ENCODE peak calls at places on chromosomes 7 and 10, in ten cellular contexts. X is left kidney; H is activated T-helper 1 cell treated with Interleukin-2 at 50 U/mL for 16 hours; C is thyroid gland; I is GM23338; Y is PC-3; W is hippocampal formation; A is NCI-H524 treated with DMSO at 0.1 percent for 48 hours; J is colonic mucosa; O is stimulated activated CD4-positive, alpha-beta T cell treated with anti-CD3 and anti-CD28 coated beads, Interleukin-1b, Interleukin-23, amount 100 ng/mL, for 1 hour. P is an unnamed sample.

GRCh38 chr10:100038561-100039071 is 28.9 kb upstream of the DNMBP start:
- DNase-seq in O (no peak), I (no peak), H (no peak), X (no peak), C (no peak), Y (peak; percentile 34), J (peak; percentile 52), W (no peak), A (no peak), P (peak; percentile 50)

GRCh38 chr10:3028444-3028843 is 38.9 kb upstream of the PFKP start:
- DNase-seq in X (peak; percentile 21), Y (no peak), H (no peak), C (no peak), A (no peak), W (no peak), J (no peak), O (no peak), I (no peak), P (no peak)

GRCh38 chr10:121243003-121243898 is 355.0 kb downstream of the FGFR2 start:
- DNase-seq in W (no peak), X (no peak), O (no peak), I (no peak), H (no peak), C (peak; percentile 29), Y (no peak), J (no peak), A (no peak), P (no peak)

GRCh38 chr7:156515911-156516790 is 124.4 kb upstream of the RNF32 start:
- DNase-seq in O (no peak), C (no peak), J (peak; percentile 56), Y (no peak), H (no peak), W (no peak), A (no peak), I (no peak), X (peak; percentile 87), P (no peak)

GRCh38 chr10:103333934-103334520 is 16.9 kb downstream of the PCGF6 start:
- DNase-seq in C (no peak), X (peak; percentile 29), J (no peak), O (no peak), A (no peak), W (peak; percentile 5), H (no peak), I (peak; percentile 39), Y (peak; percentile 58), P (peak; percentile 6)

GRCh38 chr10:28940158-28940888 is 263.0 kb downstream of the BAMBI start:
- DNase-seq in W (no peak), I (no peak), C (no peak), O (no peak), J (no peak), Y (no peak), A (no peak), H (no peak), X (peak; percentile 57), P (peak; percentile 26)

GRCh38 chr7:107049971-107050532 is 5.5 kb downstream of the PRKAR2B start:
- DNase-seq in O (no peak), X (no peak), W (no peak), J (no peak), A (no peak), I (no peak), H (no peak), C (no peak), Y (no peak), P (no peak)

GRCh38 chr10:96850825-96851224 is 18.7 kb downstream of the LCOR start:
- DNase-seq in J (no peak), O (no peak), W (no peak), A (no peak), Y (peak; percentile 47), X (no peak), I (no peak), C (no peak), H (no peak), P (peak; percentile 42)

GRCh38 chr10:119222531-119222930 is 15.2 kb downstream of the GRK5 start:
- DNase-seq in H (no peak), X (peak; percentile 51), J (no peak), Y (no peak), W (no peak), A (no peak), I (no peak), C (no peak), O (no peak), P (no peak)

GRCh38 chr7:116496653-116497052 is 2.9 kb upstream of the CAV2 start:
- DNase-seq in O (no peak), Y (no peak), X (no peak), H (no peak), W (no peak), J (no peak), I (no peak), A (no peak), C (no peak), P (no peak)

GRCh38 chr10:96047004-96047649 is 3.7 kb downstream of the CCNJ start:
- DNase-seq in O (no peak), I (no peak), C (no peak), X (no peak), H (no peak), A (no peak), W (no peak), J (no peak), Y (no peak), P (peak; percentile 16)

GRCh38 chr10:70528726-70529362 is 50.3 kb downstream of the PALD1 start:
- DNase-seq in X (peak; percentile 81), O (no peak), Y (peak; percentile 87), J (no peak), W (no peak), H (no peak), I (peak; percentile 78), A (no peak), C (no peak), P (peak; percentile 85)

GRCh38 chr10:97651773-97652172 is 11.3 kb downstream of the PI4K2A start:
- DNase-seq in W (no peak), O (no peak), I (no peak), H (no peak), X (no peak), Y (peak; percentile 96), C (no peak), A (no peak), J (no peak), P (peak; percentile 15)

GRCh38 chr10:70682920-70683600 is 10.8 kb downstream of the ADAMTS14 start:
- DNase-seq in O (no peak), X (no peak), W (no peak), Y (no peak), A (no peak), J (no peak), I (no peak), H (no peak), C (no peak), P (no peak)

GRCh38 chr7:105808703-105809590 is 67.5 kb downstream of the ATXN7L1 start:
- DNase-seq in Y (peak; percentile 85), X (no peak), J (peak; percentile 62), A (no peak), I (no peak), H (peak; percentile 56), C (no peak), W (no peak), O (peak; percentile 57), P (no peak)

GRCh38 chr10:100100651-100101525 is 19.2 kb upstream of the CPN1 start:
- DNase-seq in Y (peak; percentile 55), W (no peak), J (no peak), H (no peak), O (no peak), A (no peak), X (peak; percentile 17), C (no peak), I (peak; percentile 59), P (peak; percentile 67)

GRCh38 chr7:20191044-20191867 is 25.9 kb downstream of the MACC1 start:
- DNase-seq in O (no peak), W (no peak), H (no peak), X (no peak), I (no peak), Y (no peak), C (no peak), A (no peak), J (no peak), P (peak; percentile 24)

GRCh38 chr7:33722383-33723096 is 182.8 kb upstream of the BMPER start:
- DNase-seq in C (no peak), O (no peak), X (peak; percentile 92), Y (peak; percentile 90), I (no peak), H (no peak), J (peak; percentile 12), A (peak; percentile 42), W (no peak), P (peak; percentile 99)

GRCh38 chr7:102933763-102934162 is 21.0 kb downstream of the LRRC17 start:
- DNase-seq in C (peak; percentile 15), J (peak; percentile 33), Y (no peak), X (peak; percentile 82), H (no peak), I (peak; percentile 82), A (no peak), O (no peak), W (no peak), P (peak; percentile 82)

GRCh38 chr7:51141451-51141971 is 175.1 kb downstream of the COBL start:
- DNase-seq in X (peak; percentile 58), W (peak; percentile 57), C (no peak), Y (peak; percentile 60), O (no peak), A (no peak), J (no peak), I (peak; percentile 75), H (no peak), P (peak; percentile 76)

GRCh38 chr10:73827346-73828089 is 16.1 kb upstream of the NDST2 start:
- DNase-seq in W (no peak), H (no peak), J (no peak), I (no peak), X (peak; percentile 25), C (no peak), Y (peak; percentile 100), O (no peak), A (no peak), P (no peak)

GRCh38 chr7:116652793-116653192 is 19.2 kb upstream of the MET start:
- DNase-seq in O (no peak), Y (peak; percentile 27), A (no peak), I (no peak), W (no peak), C (no peak), X (no peak), J (no peak), H (no peak), P (no peak)

GRCh38 chr7:151085691-151086620 is at the start of gene AGAP3:
- DNase-seq in O (no peak), W (peak; percentile 82), I (peak; percentile 91), Y (peak; percentile 71), X (peak; percentile 96), A (peak; percentile 75), J (peak; percentile 91), H (peak; percentile 46), C (peak; percentile 88), P (peak; percentile 91)

GRCh38 chr7:108286290-108286904 is 156.2 kb upstream of the LAMB4 start:
- DNase-seq in J (no peak), X (no peak), W (no peak), A (no peak), H (no peak), O (no peak), C (no peak), Y (no peak), I (no peak), P (no peak)

GRCh38 chr10:83332695-83333094 is 806.6 kb upstream of the GHITM start:
- DNase-seq in A (no peak), Y (no peak), J (no peak), X (no peak), C (no peak), O (no peak), W (no peak), H (no peak), I (no peak), P (no peak)

GRCh38 chr7:129367700-129368388 is 66.4 kb upstream of the STRIP2 start:
- DNase-seq in H (peak; percentile 42), A (peak; percentile 36), W (peak; percentile 75), I (peak; percentile 93), X (peak; percentile 85), O (peak; percentile 55), Y (peak; percentile 86), C (peak; percentile 78), J (peak; percentile 91), P (peak; percentile 89)

GRCh38 chr7:111409714-111410422 is 152.4 kb downstream of the IMMP2L start:
- DNase-seq in W (no peak), I (peak; percentile 29), J (no peak), Y (no peak), O (no peak), A (no peak), H (no peak), C (no peak), X (no peak), P (peak; percentile 29)

GRCh38 chr7:131686833-131687232 is 130.4 kb upstream of the PODXL start:
- DNase-seq in H (no peak), I (no peak), X (no peak), O (no peak), C (no peak), A (no peak), J (no peak), W (no peak), Y (no peak), P (no peak)